ENCODE peak calls at places on chromosomes 11 and 22, in ten cellular contexts. S is epithelial cell of esophagus, C is tibial artery, J is RWPE2, V is aorta, B is fibroblast of villous mesenchyme, U is astrocyte of the spinal cord, E is AG10803, F is neural progenitor cell, H is mucosa of descending colon. Y is an unnamed sample.

GRCh38 chr22:38338772-38339379 is 21.6 kb upstream of the CSNK1E start:
- DNase-seq in S (no peak), C (no peak), J (no peak), V (peak), B (peak), U (no peak), E (no peak), F (no peak), H (peak), Y (no peak)

GRCh38 chr11:105071060-105071732 is 26.1 kb upstream of the CARD16 start:
- DNase-seq in S (peak), C (no peak), J (no peak), V (no peak), B (no peak), U (no peak), E (no peak), F (no peak), H (no peak), Y (no peak)

GRCh38 chr11:131633978-131634377 is 263.6 kb downstream of the NTM start:
- DNase-seq in S (peak), C (no peak), J (no peak), V (no peak), B (no peak), U (no peak), E (peak), F (no peak), H (no peak), Y (no peak)

GRCh38 chr11:123107945-123108344 is 46.0 kb upstream of the HSPA8 start:
- DNase-seq in S (no peak), C (no peak), J (no peak), V (no peak), B (peak), U (no peak), E (no peak), F (no peak), H (no peak), Y (peak)

GRCh38 chr22:24688294-24688693 is 85.3 kb downstream of the GGT1 start:
- DNase-seq in S (no peak), C (no peak), J (no peak), V (no peak), B (no peak), U (no peak), E (no peak), F (peak), H (no peak), Y (no peak)

GRCh38 chr11:30453705-30454104 is 130.8 kb downstream of the ARL14EP start:
- DNase-seq in S (no peak), C (no peak), J (no peak), V (no peak), B (no peak), U (no peak), E (no peak), F (peak), H (no peak), Y (no peak)

GRCh38 chr22:39308614-39309363 is 10.6 kb downstream of the RPL3 start:
- DNase-seq in S (peak), C (peak), J (peak), V (peak), B (peak), U (peak), E (peak), F (no peak), H (peak), Y (peak)

GRCh38 chr11:44968510-44968909 is 17.8 kb upstream of the TP53I11 start:
- DNase-seq in S (no peak), C (no peak), J (no peak), V (no peak), B (no peak), U (no peak), E (no peak), F (no peak), H (no peak), Y (no peak)

GRCh38 chr11:134482128-134482527 is 70.1 kb upstream of the B3GAT1 start:
- DNase-seq in S (no peak), C (no peak), J (no peak), V (no peak), B (no peak), U (no peak), E (no peak), F (no peak), H (no peak), Y (no peak)

GRCh38 chr11:33899383-33900037 is 7.6 kb upstream of the LMO2 start:
- DNase-seq in S (peak), C (peak), J (no peak), V (peak), B (peak), U (peak), E (peak), F (peak), H (no peak), Y (no peak)

GRCh38 chr11:34395916-34396555 is 38.2 kb upstream of the ABTB2 start:
- DNase-seq in S (peak), C (no peak), J (no peak), V (no peak), B (peak), U (peak), E (peak), F (no peak), H (no peak), Y (no peak)

GRCh38 chr11:34495724-34496377 is 17.7 kb downstream of the ELF5 start:
- DNase-seq in S (peak), C (no peak), J (no peak), V (no peak), B (no peak), U (peak), E (no peak), F (no peak), H (no peak), Y (no peak)

GRCh38 chr11:8103909-8104308 is 22.9 kb downstream of the TUB start:
- DNase-seq in S (no peak), C (no peak), J (no peak), V (no peak), B (no peak), U (no peak), E (no peak), F (no peak), H (no peak), Y (no peak)

GRCh38 chr22:19182472-19183157 is 4.1 kb upstream of the SLC25A1 start:
- DNase-seq in S (no peak), C (no peak), J (no peak), V (no peak), B (no peak), U (no peak), E (no peak), F (no peak), H (no peak), Y (no peak)

GRCh38 chr11:102807921-102808320 is 10.0 kb upstream of the MMP1 start:
- DNase-seq in S (peak), C (no peak), J (no peak), V (no peak), B (no peak), U (peak), E (no peak), F (peak), H (no peak), Y (peak)

GRCh38 chr22:38429460-38430128 is 25.4 kb downstream of the KCNJ4 start:
- DNase-seq in S (no peak), C (no peak), J (no peak), V (no peak), B (peak), U (peak), E (peak), F (no peak), H (no peak), Y (no peak)

GRCh38 chr11:60970369-60970774 is 1.1 kb upstream of the CD6 start:
- DNase-seq in S (peak), C (peak), J (no peak), V (peak), B (peak), U (peak), E (peak), F (peak), H (peak), Y (peak)

GRCh38 chr11:82927264-82927880 is 25.8 kb downstream of the DDIAS start:
- DNase-seq in S (peak), C (no peak), J (no peak), V (no peak), B (peak), U (peak), E (peak), F (peak), H (no peak), Y (peak)

GRCh38 chr11:85809881-85810280 is 1.1 kb downstream of the SYTL2 start:
- DNase-seq in S (no peak), C (no peak), J (no peak), V (peak), B (no peak), U (no peak), E (no peak), F (peak), H (peak), Y (peak)

GRCh38 chr11:128610765-128611617 is 23.6 kb upstream of the ETS1 start:
- DNase-seq in S (no peak), C (no peak), J (no peak), V (no peak), B (no peak), U (no peak), E (no peak), F (no peak), H (peak), Y (no peak)

GRCh38 chr22:30947821-30948454 is 20.6 kb downstream of the MORC2 start:
- DNase-seq in S (peak), C (no peak), J (no peak), V (no peak), B (peak), U (peak), E (peak), F (peak), H (no peak), Y (peak)

GRCh38 chr11:102495161-102496042 is 35.1 kb downstream of the MMP7 start:
- DNase-seq in S (peak), C (no peak), J (no peak), V (no peak), B (peak), U (peak), E (peak), F (peak), H (no peak), Y (peak)

GRCh38 chr11:68212421-68213134 is 518 bp downstream of the KMT5B start:
- DNase-seq in S (peak), C (peak), J (no peak), V (peak), B (peak), U (peak), E (peak), F (peak), H (peak), Y (peak)

GRCh38 chr11:61554172-61554988 is 26.5 kb downstream of the SYT7 start:
- DNase-seq in S (peak), C (no peak), J (no peak), V (no peak), B (no peak), U (no peak), E (no peak), F (no peak), H (no peak), Y (no peak)

GRCh38 chr22:26318975-26319374 is 110.1 kb upstream of the ASPHD2 start:
- DNase-seq in S (peak), C (no peak), J (no peak), V (no peak), B (no peak), U (no peak), E (peak), F (no peak), H (no peak), Y (peak)

GRCh38 chr22:36635483-36635882 is 68.1 kb downstream of the CACNG2 start:
- DNase-seq in S (no peak), C (no peak), J (no peak), V (no peak), B (no peak), U (no peak), E (no peak), F (no peak), H (no peak), Y (no peak)

GRCh38 chr11:30879322-30880020 is 293.3 kb upstream of the MPPED2 start:
- DNase-seq in S (no peak), C (no peak), J (no peak), V (no peak), B (no peak), U (no peak), E (no peak), F (no peak), H (no peak), Y (no peak)

GRCh38 chr22:28909375-28909774 is 26.0 kb downstream of the ZNRF3 start:
- DNase-seq in S (no peak), C (no peak), J (no peak), V (no peak), B (no peak), U (no peak), E (no peak), F (no peak), H (no peak), Y (no peak)

GRCh38 chr11:64877390-64878222 is 815 bp downstream of the EHD1 start:
- DNase-seq in S (peak), C (no peak), J (peak), V (peak), B (no peak), U (no peak), E (no peak), F (peak), H (peak), Y (no peak)

GRCh38 chr22:46084943-46085830 is 65.1 kb upstream of the PPARA start:
- DNase-seq in S (peak), C (peak), J (peak), V (peak), B (peak), U (peak), E (peak), F (no peak), H (peak), Y (no peak)
- H3K4me3 ChIP-seq in S (peak), C (peak), J (peak), V (no peak), B (peak), U (peak), E (peak), F (no peak), H (no peak), Y (no peak)

DNA sequence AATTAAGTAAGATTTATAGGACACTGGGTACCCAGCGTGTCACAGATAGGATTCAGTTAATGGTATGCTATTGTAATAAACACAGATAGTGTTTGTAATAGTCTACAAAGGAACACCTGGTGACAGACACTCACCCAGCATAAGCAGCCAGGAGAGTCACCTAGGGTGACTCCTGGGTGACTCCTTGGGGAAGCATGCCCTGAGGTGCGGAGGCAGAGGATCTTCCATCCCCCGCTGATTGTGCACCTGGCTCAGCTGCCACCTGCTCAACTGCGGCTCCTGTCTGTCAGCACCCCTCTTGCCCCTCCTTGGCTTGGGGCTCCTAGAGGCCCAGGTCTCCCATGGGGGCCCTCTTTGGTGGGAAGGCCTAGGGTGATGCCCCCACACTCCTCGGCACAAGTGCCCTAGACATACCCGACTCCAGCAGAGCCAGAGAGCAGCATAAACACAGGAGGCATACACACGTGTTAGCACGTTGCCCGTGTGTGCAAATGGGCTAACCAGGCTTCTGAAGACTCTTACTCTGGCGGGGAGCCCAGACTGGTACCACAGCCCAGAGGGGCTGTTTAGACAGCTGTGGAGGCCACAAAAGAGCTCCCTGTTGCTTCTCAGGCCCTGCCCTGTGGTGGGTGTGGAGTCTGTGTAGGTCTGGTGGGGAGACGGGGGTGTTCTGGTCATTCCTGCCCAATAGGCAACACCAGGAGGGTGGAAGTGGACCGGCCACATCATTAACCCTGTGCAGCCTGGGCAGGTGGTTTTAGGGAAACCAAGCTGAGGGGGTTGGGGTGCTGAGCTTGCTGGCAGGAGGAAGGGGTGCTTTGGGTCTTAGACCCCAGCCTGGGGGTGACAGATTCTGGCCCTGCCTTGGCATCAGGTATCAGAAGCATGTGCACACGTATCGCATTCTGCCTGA is 3.0 kb downstream of the INPPL1 start:
- DNase-seq in S (peak), C (no peak), J (no peak), V (peak), B (no peak), U (peak), E (peak), F (no peak), H (no peak), Y (peak)
- H3K4me3 ChIP-seq in S (no peak), C (no peak), J (no peak), V (no peak), B (no peak), U (no peak), E (no peak), F (no peak), H (no peak), Y (no peak)

DNA sequence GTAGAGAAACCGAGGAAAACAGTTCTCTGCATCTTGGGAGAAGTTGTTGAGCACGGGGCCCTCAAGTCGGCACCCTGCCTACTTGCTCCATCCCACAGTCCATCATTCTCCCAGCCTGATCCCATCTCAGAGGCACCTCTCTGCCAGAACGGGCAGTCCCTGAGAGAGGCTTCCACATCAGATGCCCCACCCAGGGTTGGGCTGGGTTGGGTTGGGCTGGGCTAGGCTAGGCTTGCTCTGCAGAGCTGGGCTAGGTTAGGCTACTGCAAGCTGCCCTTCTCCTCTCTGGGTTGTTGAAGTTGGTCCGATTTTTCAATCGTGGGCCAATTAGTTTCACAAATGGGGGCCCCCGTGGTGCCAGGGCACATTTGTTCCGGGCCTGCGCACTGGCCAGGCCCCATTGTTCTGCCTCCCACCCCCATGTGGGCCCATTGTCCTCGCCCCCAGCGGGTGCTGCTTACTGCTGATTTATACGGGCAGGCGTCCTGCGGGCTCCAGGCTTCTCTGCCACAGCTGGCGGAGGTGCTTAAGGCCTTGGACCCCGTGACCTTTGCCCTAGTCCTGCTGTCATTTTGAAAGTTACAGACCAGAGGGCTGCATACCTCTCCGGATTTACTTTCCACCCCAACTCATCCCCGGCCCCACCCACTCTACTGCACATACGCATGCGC is 63.7 kb upstream of the NNMT start:
- DNase-seq in S (peak), C (no peak), J (no peak), V (no peak), B (no peak), U (no peak), E (no peak), F (peak), H (no peak), Y (no peak)
- H3K4me3 ChIP-seq in S (no peak), C (no peak), J (no peak), V (no peak), B (no peak), U (no peak), E (no peak), F (no peak), H (no peak), Y (no peak)

GRCh38 chr11:70819022-70819421 is 420.7 kb downstream of the CTTN start:
- DNase-seq in S (no peak), C (no peak), J (no peak), V (no peak), B (no peak), U (no peak), E (no peak), F (no peak), H (no peak), Y (no peak)
- H3K4me3 ChIP-seq in S (no peak), C (no peak), J (no peak), V (no peak), B (no peak), U (no peak), E (no peak), F (no peak), H (no peak), Y (no peak)

GRCh38 chr11:69636870-69637600 is 3.9 kb upstream of the CCND1 start:
- DNase-seq in S (no peak), C (no peak), J (no peak), V (no peak), B (no peak), U (no peak), E (no peak), F (no peak), H (peak), Y (no peak)
- H3K4me3 ChIP-seq in S (peak), C (peak), J (no peak), V (no peak), B (peak), U (peak), E (peak), F (peak), H (no peak), Y (no peak)

GRCh38 chr11:2926611-2927492 is 2.4 kb downstream of the PHLDA2 start:
- DNase-seq in S (no peak), C (no peak), J (peak), V (peak), B (no peak), U (no peak), E (no peak), F (no peak), H (peak), Y (peak)
- H3K4me3 ChIP-seq in S (no peak), C (no peak), J (peak), V (no peak), B (no peak), U (peak), E (no peak), F (no peak), H (no peak), Y (no peak)

GRCh38 chr11:86948733-86949132 is 6.5 kb downstream of the FZD4 start:
- DNase-seq in S (no peak), C (no peak), J (no peak), V (no peak), B (no peak), U (no peak), E (no peak), F (no peak), H (no peak), Y (no peak)
- H3K4me3 ChIP-seq in S (no peak), C (peak), J (no peak), V (peak), B (no peak), U (no peak), E (no peak), F (no peak), H (no peak), Y (no peak)

GRCh38 chr11:46672381-46672839 is 28.0 kb downstream of the ARHGAP1 start:
- DNase-seq in S (no peak), C (no peak), J (no peak), V (peak), B (no peak), U (no peak), E (no peak), F (no peak), H (no peak), Y (no peak)
- H3K4me3 ChIP-seq in S (no peak), C (no peak), J (no peak), V (no peak), B (no peak), U (no peak), E (no peak), F (no peak), H (no peak), Y (no peak)

DNA sequence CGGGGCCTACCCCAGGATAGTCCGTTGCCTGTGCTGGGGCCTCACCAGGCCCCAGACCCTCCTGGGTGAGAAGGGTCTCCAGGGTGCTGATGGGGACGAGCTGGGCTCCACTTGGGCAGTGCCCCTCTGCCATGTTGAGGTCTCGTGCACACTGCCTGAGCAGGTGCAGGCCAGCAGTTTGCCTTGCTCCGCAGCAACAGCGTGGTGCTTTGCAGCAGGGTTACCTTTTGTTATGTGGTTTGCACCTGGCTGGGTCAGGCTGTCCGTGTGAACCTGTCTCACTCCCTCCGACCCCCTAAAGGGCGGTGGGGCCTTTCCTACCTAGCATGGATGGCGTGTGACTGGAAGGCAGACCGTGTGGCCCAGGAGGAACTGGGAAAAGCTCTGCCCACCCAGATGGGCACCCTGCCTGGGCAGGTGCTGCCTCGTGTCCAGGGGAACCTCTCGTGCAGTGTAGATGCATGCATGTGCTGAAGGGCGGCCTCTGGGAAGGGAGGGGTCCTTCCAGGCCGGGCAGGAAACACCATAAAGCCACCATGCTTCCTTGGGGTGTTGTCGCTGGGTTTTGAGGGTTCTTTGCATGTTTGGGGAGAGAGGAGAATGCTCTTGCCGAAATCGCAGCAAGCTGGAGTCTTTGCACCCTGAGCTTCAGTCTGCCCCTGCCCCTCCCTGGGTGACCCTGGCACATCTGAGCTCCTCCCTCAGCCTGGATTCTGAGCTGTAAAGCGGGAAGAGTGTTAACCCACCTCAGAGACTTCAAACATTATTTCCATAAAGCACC is 75.4 kb upstream of the PPARA start:
- DNase-seq in S (no peak), C (peak), J (peak), V (peak), B (no peak), U (peak), E (no peak), F (no peak), H (peak), Y (no peak)
- H3K4me3 ChIP-seq in S (peak), C (peak), J (peak), V (peak), B (peak), U (peak), E (peak), F (no peak), H (no peak), Y (no peak)

GRCh38 chr11:119863811-119864601 is 135.0 kb upstream of the NECTIN1 start:
- DNase-seq in S (no peak), C (no peak), J (no peak), V (no peak), B (no peak), U (no peak), E (no peak), F (peak), H (peak), Y (no peak)
- H3K4me3 ChIP-seq in S (no peak), C (no peak), J (no peak), V (no peak), B (no peak), U (no peak), E (no peak), F (no peak), H (no peak), Y (no peak)